ENCODE peak calls at places on chromosomes 7 and 10, in ten cellular contexts. One of them, this sample, is unnamed.

GRCh38 chr7:140317597-140317996 is 80.7 kb downstream of the SLC37A3 start:
- DNase-seq in HFF-Myc: no peak
- DNase-seq in lung: no peak
- DNase-seq in cardiac muscle cell: no peak
- DNase-seq in nephron progenitor cell: no peak
- DNase-seq in AG10803: no peak
- DNase-seq in epithelial cell of esophagus: no peak
- DNase-seq in fibroblast of the aortic adventitia: no peak
- DNase-seq in GM20000: no peak
- DNase-seq in natural killer cell: no peak
- DNase-seq in this sample: no peak

GRCh38 chr10:78579995-78580394 is 488.8 kb upstream of the ZMIZ1 start:
- DNase-seq in HFF-Myc: no peak
- DNase-seq in lung: no peak
- DNase-seq in cardiac muscle cell: peak; percentile 87
- DNase-seq in nephron progenitor cell: no peak
- DNase-seq in AG10803: no peak
- DNase-seq in epithelial cell of esophagus: no peak
- DNase-seq in fibroblast of the aortic adventitia: peak; percentile 88
- DNase-seq in GM20000: no peak
- DNase-seq in natural killer cell: no peak
- DNase-seq in this sample: no peak

GRCh38 chr7:155965010-155965409 is 152.7 kb upstream of the SHH start:
- DNase-seq in HFF-Myc: no peak
- DNase-seq in lung: no peak
- DNase-seq in cardiac muscle cell: no peak
- DNase-seq in nephron progenitor cell: no peak
- DNase-seq in AG10803: no peak
- DNase-seq in epithelial cell of esophagus: peak; percentile 54
- DNase-seq in fibroblast of the aortic adventitia: no peak
- DNase-seq in GM20000: no peak
- DNase-seq in natural killer cell: no peak
- DNase-seq in this sample: no peak

GRCh38 chr7:103524042-103524907 is 78.3 kb upstream of the SLC26A5 start:
- DNase-seq in HFF-Myc: peak; percentile 4
- DNase-seq in lung: no peak
- DNase-seq in cardiac muscle cell: peak; percentile 55
- DNase-seq in nephron progenitor cell: no peak
- DNase-seq in AG10803: peak; percentile 43
- DNase-seq in epithelial cell of esophagus: peak; percentile 52
- DNase-seq in fibroblast of the aortic adventitia: peak; percentile 68
- DNase-seq in GM20000: peak; percentile 12
- DNase-seq in natural killer cell: no peak
- DNase-seq in this sample: no peak

GRCh38 chr10:95384011-95384704 is 93.4 kb upstream of the PDLIM1 start:
- DNase-seq in HFF-Myc: no peak
- DNase-seq in lung: no peak
- DNase-seq in cardiac muscle cell: no peak
- DNase-seq in nephron progenitor cell: no peak
- DNase-seq in AG10803: no peak
- DNase-seq in epithelial cell of esophagus: no peak
- DNase-seq in fibroblast of the aortic adventitia: no peak
- DNase-seq in GM20000: no peak
- DNase-seq in natural killer cell: no peak
- DNase-seq in this sample: no peak

GRCh38 chr10:58064714-58065528 is 202.8 kb downstream of the IPMK start:
- DNase-seq in HFF-Myc: peak; percentile 42
- DNase-seq in lung: no peak
- DNase-seq in cardiac muscle cell: peak; percentile 66
- DNase-seq in nephron progenitor cell: peak; percentile 29
- DNase-seq in AG10803: peak; percentile 61
- DNase-seq in epithelial cell of esophagus: peak; percentile 57
- DNase-seq in fibroblast of the aortic adventitia: peak; percentile 72
- DNase-seq in GM20000: peak; percentile 18
- DNase-seq in natural killer cell: no peak
- DNase-seq in this sample: no peak

GRCh38 chr10:86653379-86653778 is 968 bp upstream of the OPN4 start:
- DNase-seq in HFF-Myc: no peak
- DNase-seq in lung: no peak
- DNase-seq in cardiac muscle cell: no peak
- DNase-seq in nephron progenitor cell: no peak
- DNase-seq in AG10803: no peak
- DNase-seq in epithelial cell of esophagus: no peak
- DNase-seq in fibroblast of the aortic adventitia: no peak
- DNase-seq in GM20000: no peak
- DNase-seq in natural killer cell: no peak
- DNase-seq in this sample: no peak

GRCh38 chr10:33660329-33660728 is 325.9 kb upstream of the NRP1 start:
- DNase-seq in HFF-Myc: no peak
- DNase-seq in lung: no peak
- DNase-seq in cardiac muscle cell: no peak
- DNase-seq in nephron progenitor cell: no peak
- DNase-seq in AG10803: no peak
- DNase-seq in epithelial cell of esophagus: no peak
- DNase-seq in fibroblast of the aortic adventitia: no peak
- DNase-seq in GM20000: no peak
- DNase-seq in natural killer cell: no peak
- DNase-seq in this sample: no peak

GRCh38 chr7:130350945-130351663 is 6.5 kb downstream of the CPA5 start:
- DNase-seq in HFF-Myc: no peak
- DNase-seq in lung: no peak
- DNase-seq in cardiac muscle cell: no peak
- DNase-seq in nephron progenitor cell: peak; percentile 35
- DNase-seq in AG10803: no peak
- DNase-seq in epithelial cell of esophagus: no peak
- DNase-seq in fibroblast of the aortic adventitia: no peak
- DNase-seq in GM20000: peak; percentile 46
- DNase-seq in natural killer cell: no peak
- DNase-seq in this sample: no peak

GRCh38 chr10:28411648-28412047 is 108.8 kb upstream of the MPP7 start:
- DNase-seq in HFF-Myc: no peak
- DNase-seq in lung: no peak
- DNase-seq in cardiac muscle cell: no peak
- DNase-seq in nephron progenitor cell: no peak
- DNase-seq in AG10803: no peak
- DNase-seq in epithelial cell of esophagus: peak; percentile 90
- DNase-seq in fibroblast of the aortic adventitia: no peak
- DNase-seq in GM20000: peak; percentile 12
- DNase-seq in natural killer cell: no peak
- DNase-seq in this sample: no peak

GRCh38 chr7:115447495-115447894 is 525.6 kb downstream of the MDFIC start:
- DNase-seq in HFF-Myc: no peak
- DNase-seq in lung: no peak
- DNase-seq in cardiac muscle cell: no peak
- DNase-seq in nephron progenitor cell: no peak
- DNase-seq in AG10803: no peak
- DNase-seq in epithelial cell of esophagus: no peak
- DNase-seq in fibroblast of the aortic adventitia: no peak
- DNase-seq in GM20000: no peak
- DNase-seq in natural killer cell: no peak
- DNase-seq in this sample: no peak

GRCh38 chr7:115449689-115450088 is 527.8 kb downstream of the MDFIC start:
- DNase-seq in HFF-Myc: no peak
- DNase-seq in lung: no peak
- DNase-seq in cardiac muscle cell: no peak
- DNase-seq in nephron progenitor cell: no peak
- DNase-seq in AG10803: no peak
- DNase-seq in epithelial cell of esophagus: no peak
- DNase-seq in fibroblast of the aortic adventitia: no peak
- DNase-seq in GM20000: no peak
- DNase-seq in natural killer cell: no peak
- DNase-seq in this sample: no peak
- TF ChIP-seq CTCF in HFF-Myc: no peak
- TF ChIP-seq CTCF in lung: no peak
- TF ChIP-seq CTCF in cardiac muscle cell: no peak
- TF ChIP-seq CTCF in nephron progenitor cell: no peak
- TF ChIP-seq CTCF in AG10803: no peak
- TF ChIP-seq CTCF in epithelial cell of esophagus: no peak
- TF ChIP-seq CTCF in fibroblast of the aortic adventitia: no peak
- TF ChIP-seq CTCF in GM20000: no peak
- TF ChIP-seq CTCF in natural killer cell: peak; percentile 12
- TF ChIP-seq CTCF in this sample: no peak

GRCh38 chr7:52154382-52154781 is 837.8 kb upstream of the COBL start:
- DNase-seq in HFF-Myc: no peak
- DNase-seq in lung: no peak
- DNase-seq in cardiac muscle cell: no peak
- DNase-seq in nephron progenitor cell: no peak
- DNase-seq in AG10803: no peak
- DNase-seq in epithelial cell of esophagus: no peak
- DNase-seq in fibroblast of the aortic adventitia: no peak
- DNase-seq in GM20000: no peak
- DNase-seq in natural killer cell: no peak
- DNase-seq in this sample: no peak
- TF ChIP-seq CTCF in HFF-Myc: no peak
- TF ChIP-seq CTCF in lung: no peak
- TF ChIP-seq CTCF in cardiac muscle cell: no peak
- TF ChIP-seq CTCF in nephron progenitor cell: peak; percentile 35
- TF ChIP-seq CTCF in AG10803: no peak
- TF ChIP-seq CTCF in epithelial cell of esophagus: peak; percentile 3
- TF ChIP-seq CTCF in fibroblast of the aortic adventitia: no peak
- TF ChIP-seq CTCF in GM20000: no peak
- TF ChIP-seq CTCF in natural killer cell: no peak
- TF ChIP-seq CTCF in this sample: no peak

DNA sequence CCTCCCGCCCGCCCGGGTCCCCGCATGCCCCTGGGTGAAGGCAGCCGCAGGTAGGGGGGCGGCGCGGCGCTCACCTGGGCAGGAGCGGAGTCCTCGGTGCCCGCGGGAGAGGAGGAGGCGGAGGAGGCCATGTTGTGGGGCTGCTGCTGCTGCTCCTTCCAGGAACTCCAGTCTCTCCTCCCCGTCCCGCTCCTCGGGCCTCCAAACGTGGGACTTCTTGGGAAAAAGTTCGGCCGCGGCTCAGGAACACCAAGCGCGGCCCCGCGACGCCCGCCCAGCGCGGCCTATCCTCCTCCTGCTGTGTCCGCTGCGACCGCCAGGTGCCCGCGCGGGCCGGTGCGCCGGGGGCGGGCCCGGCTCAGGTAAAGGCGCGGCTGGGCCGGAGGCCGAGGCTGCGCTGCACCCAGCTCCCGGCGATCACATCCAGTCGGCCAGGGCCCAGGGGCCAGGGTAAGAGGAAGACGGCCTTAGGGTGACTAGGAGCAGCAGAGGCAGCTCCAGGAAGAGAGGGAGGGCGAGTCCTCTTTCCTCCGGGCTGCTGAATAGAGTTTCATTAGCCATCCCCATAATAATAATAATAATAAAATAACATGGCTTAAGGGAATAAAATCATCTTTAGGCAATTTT is 45.0 kb upstream of the CDK1 start:
- DNase-seq in HFF-Myc: no peak
- DNase-seq in lung: peak; percentile 61
- DNase-seq in cardiac muscle cell: peak; percentile 25
- DNase-seq in nephron progenitor cell: peak; percentile 64
- DNase-seq in AG10803: no peak
- DNase-seq in epithelial cell of esophagus: peak; percentile 81
- DNase-seq in fibroblast of the aortic adventitia: peak; percentile 4
- DNase-seq in GM20000: peak; percentile 73
- DNase-seq in natural killer cell: peak; percentile 19
- DNase-seq in this sample: peak; percentile 45
- TF ChIP-seq CTCF in HFF-Myc: no peak
- TF ChIP-seq CTCF in lung: no peak
- TF ChIP-seq CTCF in cardiac muscle cell: no peak
- TF ChIP-seq CTCF in nephron progenitor cell: peak; percentile 46
- TF ChIP-seq CTCF in AG10803: no peak
- TF ChIP-seq CTCF in epithelial cell of esophagus: peak; percentile 21
- TF ChIP-seq CTCF in fibroblast of the aortic adventitia: no peak
- TF ChIP-seq CTCF in GM20000: no peak
- TF ChIP-seq CTCF in natural killer cell: peak; percentile 8
- TF ChIP-seq CTCF in this sample: no peak

GRCh38 chr10:27242951-27243551 is 2.5 kb upstream of the ACBD5 start:
- DNase-seq in HFF-Myc: peak; percentile 33
- DNase-seq in lung: peak; percentile 71
- DNase-seq in cardiac muscle cell: peak; percentile 81
- DNase-seq in nephron progenitor cell: peak; percentile 36
- DNase-seq in AG10803: peak; percentile 85
- DNase-seq in epithelial cell of esophagus: peak; percentile 57
- DNase-seq in fibroblast of the aortic adventitia: peak; percentile 80
- DNase-seq in GM20000: peak; percentile 73
- DNase-seq in natural killer cell: peak; percentile 57
- DNase-seq in this sample: peak; percentile 46

GRCh38 chr10:27240212-27240890 is at the start of gene ACBD5:
- DNase-seq in HFF-Myc: peak; percentile 44
- DNase-seq in lung: peak; percentile 93
- DNase-seq in cardiac muscle cell: peak; percentile 91
- DNase-seq in nephron progenitor cell: peak; percentile 82
- DNase-seq in AG10803: peak; percentile 88
- DNase-seq in epithelial cell of esophagus: peak; percentile 70
- DNase-seq in fibroblast of the aortic adventitia: peak; percentile 79
- DNase-seq in GM20000: peak; percentile 76
- DNase-seq in natural killer cell: peak; percentile 68
- DNase-seq in this sample: peak; percentile 76

GRCh38 chr10:27240891-27241639 is 468 bp upstream of the ACBD5 start:
- DNase-seq in HFF-Myc: no peak
- DNase-seq in lung: no peak
- DNase-seq in cardiac muscle cell: no peak
- DNase-seq in nephron progenitor cell: peak; percentile 32
- DNase-seq in AG10803: no peak
- DNase-seq in epithelial cell of esophagus: peak; percentile 27
- DNase-seq in fibroblast of the aortic adventitia: peak; percentile 26
- DNase-seq in GM20000: peak; percentile 47
- DNase-seq in natural killer cell: peak; percentile 38
- DNase-seq in this sample: peak; percentile 38

GRCh38 chr10:27242473-27242950 is 1.9 kb upstream of the ACBD5 start:
- DNase-seq in HFF-Myc: no peak
- DNase-seq in lung: no peak
- DNase-seq in cardiac muscle cell: no peak
- DNase-seq in nephron progenitor cell: no peak
- DNase-seq in AG10803: no peak
- DNase-seq in epithelial cell of esophagus: no peak
- DNase-seq in fibroblast of the aortic adventitia: no peak
- DNase-seq in GM20000: no peak
- DNase-seq in natural killer cell: no peak
- DNase-seq in this sample: no peak

DNA sequence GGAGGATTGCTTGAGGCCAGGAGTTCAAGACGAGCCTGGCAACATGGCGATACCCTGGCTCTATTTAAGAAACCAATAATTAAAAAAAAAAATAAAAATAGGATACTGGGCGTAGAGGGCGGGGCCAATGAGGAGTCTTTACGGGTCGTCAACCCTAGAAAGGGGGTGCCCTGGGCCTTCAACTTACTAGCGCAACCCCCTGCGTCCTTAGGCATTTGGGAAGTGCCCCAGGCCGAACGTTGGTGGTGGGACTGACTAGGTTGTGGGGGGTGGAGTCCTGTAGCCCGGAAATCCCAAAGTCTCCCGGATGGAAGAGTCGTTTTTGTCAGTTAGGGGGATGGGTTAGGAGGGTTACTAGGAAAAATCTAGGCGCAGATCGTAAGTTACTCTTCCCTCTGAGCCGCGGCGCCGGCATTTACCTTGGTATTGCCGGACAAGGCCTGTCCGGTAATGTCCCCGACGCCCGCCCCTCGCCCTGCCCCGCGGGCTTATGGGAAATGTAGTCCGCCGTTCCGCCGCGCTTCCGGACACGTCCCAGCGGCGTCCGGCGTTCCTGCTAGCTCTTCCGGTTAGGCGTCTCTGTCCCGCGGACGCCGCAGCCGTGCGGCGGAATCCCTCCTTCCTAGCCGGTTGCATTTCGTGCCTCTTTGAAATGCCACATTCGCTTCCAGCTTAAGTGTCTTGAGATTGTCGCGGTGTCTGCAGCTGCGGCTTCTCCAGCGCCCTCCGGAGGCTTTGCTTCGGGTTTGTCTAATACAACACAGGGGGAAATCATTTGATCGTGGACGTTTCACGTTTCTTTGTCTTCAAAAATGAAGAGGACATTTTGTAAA is 1.3 kb upstream of the ACBD5 start:
- DNase-seq in HFF-Myc: peak; percentile 84
- DNase-seq in lung: peak; percentile 91
- DNase-seq in cardiac muscle cell: peak; percentile 96
- DNase-seq in nephron progenitor cell: peak; percentile 91
- DNase-seq in AG10803: peak; percentile 94
- DNase-seq in epithelial cell of esophagus: peak; percentile 96
- DNase-seq in fibroblast of the aortic adventitia: peak; percentile 92
- DNase-seq in GM20000: peak; percentile 88
- DNase-seq in natural killer cell: peak; percentile 86
- DNase-seq in this sample: peak; percentile 87
- TF ChIP-seq CTCF in HFF-Myc: peak; percentile 26
- TF ChIP-seq CTCF in lung: no peak
- TF ChIP-seq CTCF in cardiac muscle cell: peak; percentile 22
- TF ChIP-seq CTCF in nephron progenitor cell: peak; percentile 17
- TF ChIP-seq CTCF in AG10803: peak; percentile 40
- TF ChIP-seq CTCF in epithelial cell of esophagus: peak; percentile 46
- TF ChIP-seq CTCF in fibroblast of the aortic adventitia: peak; percentile 36
- TF ChIP-seq CTCF in GM20000: peak; percentile 3
- TF ChIP-seq CTCF in natural killer cell: peak; percentile 14
- TF ChIP-seq CTCF in this sample: no peak